ENCODE peak calls at places on chromosomes 6 and 20, in six cellular contexts. W, X, F, S, Y and D are unnamed samples.

GRCh38 chr6:3643921-3644320 is 107.6 kb downstream of the PXDC1 start:
- DNase-seq in F (no peak), X (no peak), S (no peak), W (no peak), Y (no peak), D (no peak)

GRCh38 chr6:122869437-122870024 is 80.5 kb downstream of the SMPDL3A start:
- DNase-seq in W (peak), Y (peak), X (no peak), F (peak), S (peak), D (peak)

GRCh38 chr6:9717568-9717967 is 697.3 kb downstream of the TFAP2A start:
- DNase-seq in X (no peak), W (no peak), Y (no peak), S (no peak), F (no peak), D (no peak)

GRCh38 chr6:159595173-159595572 is 97.9 kb downstream of the SOD2 start:
- DNase-seq in S (no peak), Y (no peak), W (peak), F (no peak), X (no peak), D (no peak)

GRCh38 chr6:13418838-13419237 is 68.6 kb downstream of the GFOD1 start:
- DNase-seq in X (no peak), Y (no peak), F (no peak), W (no peak), S (no peak), D (no peak)

GRCh38 chr6:125102901-125103300 is 50.7 kb upstream of the TPD52L1 start:
- DNase-seq in W (peak), S (peak), Y (peak), X (no peak), F (no peak), D (no peak)

GRCh38 chr6:112501705-112502104 is 154.6 kb downstream of the RFPL4B start:
- DNase-seq in W (peak), F (peak), Y (no peak), S (peak), X (no peak), D (no peak)

GRCh38 chr6:133610974-133611373 is 277.9 kb upstream of the TCF21 start:
- DNase-seq in W (no peak), X (no peak), Y (no peak), S (no peak), F (no peak), D (no peak)

GRCh38 chr6:111586554-111586953 is 19.1 kb downstream of the TRAF3IP2 start:
- DNase-seq in S (no peak), X (no peak), W (no peak), Y (no peak), F (no peak), D (no peak)

GRCh38 chr6:50927816-50928215 is 109.1 kb downstream of the TFAP2B start:
- DNase-seq in W (no peak), S (no peak), F (no peak), X (no peak), Y (no peak), D (no peak)

GRCh38 chr6:5337573-5337972 is 76.3 kb downstream of the FARS2 start:
- DNase-seq in W (peak), S (peak), Y (no peak), F (no peak), X (no peak), D (no peak)

GRCh38 chr6:22106445-22106844 is 190.4 kb downstream of the PRL start:
- DNase-seq in X (no peak), Y (no peak), F (no peak), S (no peak), W (no peak), D (no peak)

GRCh38 chr20:21505161-21505809 is 8.6 kb downstream of the NKX2-2 start:
- DNase-seq in Y (peak), W (peak), S (peak), X (no peak), F (peak), D (peak)

GRCh38 chr6:14274552-14275492 is 157.2 kb downstream of the CD83 start:
- DNase-seq in F (no peak), Y (peak), W (no peak), S (no peak), X (no peak), D (peak)

DNA sequence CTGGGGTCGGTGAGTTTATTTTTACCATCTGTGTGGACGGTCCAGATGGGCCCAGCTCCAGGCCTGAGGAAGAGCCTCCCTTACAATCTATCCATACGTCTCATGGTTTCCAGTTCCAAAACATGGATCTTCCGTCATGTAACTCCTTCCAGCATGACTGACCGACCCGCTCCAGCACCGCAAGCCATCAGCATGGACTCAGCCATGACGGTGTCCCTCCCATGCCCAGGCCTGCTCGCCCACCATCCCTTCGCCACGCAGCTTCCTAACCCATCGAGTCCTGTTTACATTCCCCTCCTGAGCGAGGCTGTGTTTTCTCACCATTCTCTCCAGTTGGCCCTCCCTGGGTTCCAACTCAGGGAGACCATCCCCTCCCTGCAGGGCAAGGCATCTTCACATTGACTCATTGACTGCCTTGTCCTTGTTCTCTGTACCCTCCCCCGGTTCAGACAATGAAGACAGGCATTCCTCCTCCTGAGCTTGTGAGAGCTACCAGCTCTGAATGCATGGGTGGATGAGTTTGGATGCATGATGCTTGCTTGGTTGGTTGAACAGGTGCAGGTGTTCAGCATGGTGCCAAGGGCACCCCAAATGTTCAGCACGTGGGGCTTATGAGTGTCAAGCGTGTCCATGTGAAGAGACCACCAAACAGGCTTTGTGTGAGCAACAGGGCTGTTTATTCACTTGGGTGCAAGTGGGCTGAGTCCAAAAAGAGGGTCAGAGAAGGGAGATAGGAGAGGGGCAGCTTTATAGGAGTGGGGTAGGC is 235.8 kb downstream of the SMOC2 start:
- DNase-seq in S (no peak), W (no peak), Y (no peak), F (no peak), X (no peak), D (peak)
- H4K91ac ChIP-seq in S (no peak), W (no peak), Y (peak), F (no peak), X (peak), D (no peak)

GRCh38 chr20:47018381-47018780 is 123.7 kb downstream of the EYA2 start:
- DNase-seq in W (no peak), F (no peak), S (no peak), Y (no peak), X (no peak), D (no peak)
- H4K91ac ChIP-seq in W (peak), F (no peak), S (no peak), Y (no peak), X (no peak), D (no peak)

GRCh38 chr20:9147553-9148024 is 78.7 kb downstream of the PLCB4 start:
- DNase-seq in F (no peak), X (no peak), S (peak), Y (no peak), W (peak), D (no peak)

GRCh38 chr20:9146649-9147048 is 77.8 kb downstream of the PLCB4 start:
- DNase-seq in X (no peak), S (no peak), W (no peak), F (no peak), Y (no peak), D (no peak)

GRCh38 chr20:9149087-9149486 is 80.2 kb downstream of the PLCB4 start:
- DNase-seq in X (no peak), S (no peak), Y (no peak), F (no peak), W (no peak), D (no peak)

GRCh38 chr20:9150632-9151031 is 81.7 kb downstream of the PLCB4 start:
- DNase-seq in W (no peak), Y (no peak), F (no peak), X (no peak), S (no peak), D (no peak)

GRCh38 chr20:9149796-9150195 is 80.9 kb downstream of the PLCB4 start:
- DNase-seq in F (no peak), Y (no peak), W (no peak), S (no peak), X (no peak), D (no peak)
- H4K91ac ChIP-seq in F (no peak), Y (no peak), W (no peak), S (no peak), X (no peak), D (no peak)

GRCh38 chr6:163901681-163902080 is 487.2 kb downstream of the QKI start:
- DNase-seq in S (no peak), W (no peak), F (no peak), X (no peak), Y (no peak), D (no peak)
- H4K91ac ChIP-seq in S (no peak), W (no peak), F (no peak), X (no peak), Y (no peak), D (no peak)